ENCODE peak calls at places on chromosomes 3 and 15, in seven cellular contexts. L, E, K, D, M, N and C are unnamed samples.

GRCh38 chr3:148232409-148232808 is 465.3 kb upstream of the AGTR1 start:
- DNase-seq in L (no peak), E (no peak), K (no peak), D (no peak), M (no peak), N (no peak), C (peak; percentile 57)

GRCh38 chr3:182755308-182756106 is 37.8 kb upstream of the ATP11B start:
- DNase-seq in L (no peak), E (no peak), K (peak; percentile 18), D (no peak), M (no peak), N (no peak), C (peak; percentile 35)

GRCh38 chr15:63491979-63492378 is 12.4 kb upstream of the USP3 start:
- DNase-seq in L (no peak), E (no peak), K (peak; percentile 85), D (no peak), M (no peak), N (no peak), C (peak; percentile 94)

GRCh38 chr3:107690522-107691138 is 167.9 kb downstream of the BBX start:
- DNase-seq in L (no peak), E (no peak), K (peak; percentile 73), D (peak; percentile 67), M (no peak), N (no peak), C (peak; percentile 86)

GRCh38 chr3:140223631-140224030 is 288.6 kb downstream of the CLSTN2 start:
- DNase-seq in L (no peak), E (no peak), K (no peak), D (no peak), M (no peak), N (no peak), C (peak; percentile 14)

GRCh38 chr3:168511428-168512014 is 415.8 kb upstream of the GOLIM4 start:
- DNase-seq in L (no peak), E (no peak), K (peak; percentile 20), D (peak; percentile 19), M (no peak), N (no peak), C (peak; percentile 53)

GRCh38 chr3:194618858-194619608 is 14.2 kb downstream of the TMEM44 start:
- DNase-seq in L (no peak), E (no peak), K (no peak), D (no peak), M (no peak), N (no peak), C (no peak)

GRCh38 chr3:172061724-172062184 is 22.4 kb downstream of the FNDC3B start:
- DNase-seq in L (peak; percentile 62), E (peak; percentile 43), K (peak; percentile 28), D (peak; percentile 83), M (no peak), N (no peak), C (no peak)

GRCh38 chr3:95731753-95732152 is 1082.6 kb upstream of the EPHA6 start:
- DNase-seq in L (no peak), E (no peak), K (no peak), D (peak; percentile 8), M (no peak), N (no peak), C (no peak)

GRCh38 chr15:64600794-64601193 is 140.4 kb downstream of the ZNF609 start:
- DNase-seq in L (no peak), E (no peak), K (no peak), D (no peak), M (no peak), N (no peak), C (no peak)

GRCh38 chr15:100125627-100126231 is 216.0 kb downstream of the ADAMTS17 start:
- DNase-seq in L (no peak), E (peak; percentile 26), K (no peak), D (no peak), M (peak; percentile 91), N (no peak), C (no peak)

GRCh38 chr3:145623349-145623748 is 537.6 kb downstream of the PLOD2 start:
- DNase-seq in L (no peak), E (no peak), K (no peak), D (no peak), M (no peak), N (no peak), C (no peak)

GRCh38 chr3:58585994-58586393 is 8.8 kb upstream of the FAM107A start:
- DNase-seq in L (peak; percentile 41), E (no peak), K (no peak), D (no peak), M (no peak), N (no peak), C (no peak)

GRCh38 chr3:103437850-103438249 is 1003.0 kb downstream of the ZPLD1 start:
- DNase-seq in L (no peak), E (no peak), K (no peak), D (no peak), M (no peak), N (no peak), C (no peak)

GRCh38 chr3:71128951-71129350 is 454.6 kb downstream of the FOXP1 start:
- DNase-seq in L (no peak), E (no peak), K (no peak), D (no peak), M (no peak), N (no peak), C (peak; percentile 66)

GRCh38 chr3:194872669-194872977 is 186.9 kb downstream of the FAM43A start:
- DNase-seq in L (no peak), E (no peak), K (peak; percentile 83), D (no peak), M (no peak), N (no peak), C (peak; percentile 67)

DNA sequence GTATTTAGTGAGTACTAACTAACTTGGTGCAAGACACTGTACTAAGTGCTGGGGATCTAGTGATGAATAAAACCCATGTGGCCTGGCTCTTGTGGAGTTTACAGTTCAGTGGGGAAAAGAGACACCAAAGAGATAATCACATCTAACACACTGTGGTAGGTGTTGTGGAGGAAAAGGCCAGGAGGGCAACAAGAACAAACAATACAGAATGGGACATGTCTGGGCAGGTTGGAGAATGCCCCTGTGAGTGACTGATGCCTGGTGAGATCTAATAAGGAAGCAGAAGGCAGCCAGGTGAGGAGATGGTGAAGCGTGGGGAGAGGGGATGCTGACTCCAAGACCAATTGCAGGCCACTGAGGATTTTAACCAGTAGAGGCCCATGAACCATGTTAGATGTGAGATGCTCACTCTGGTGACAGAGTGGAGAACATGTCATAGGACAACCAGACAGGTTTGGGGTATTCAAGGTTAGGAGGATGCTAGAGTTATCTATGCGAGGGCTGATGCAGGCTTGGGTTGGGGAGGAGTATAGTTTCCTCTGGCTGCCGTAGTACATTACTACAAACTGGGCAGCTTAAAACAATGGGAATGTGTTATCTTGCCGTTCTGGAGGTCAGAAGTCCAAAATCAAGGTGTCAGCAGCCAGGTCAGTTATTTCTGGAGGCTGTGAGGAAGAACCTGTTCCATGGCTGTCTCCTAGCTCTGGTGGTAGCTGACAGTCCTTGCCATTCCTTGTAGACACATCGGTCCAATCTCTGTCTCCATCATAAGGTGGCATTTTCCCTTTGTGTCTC is 81.4 kb downstream of the ARNT2 start:
- DNase-seq in L (no peak), E (no peak), K (no peak), D (no peak), M (no peak), N (no peak), C (no peak)
- TF ChIP-seq CTCF in L (no peak), E (no peak), K (no peak), D (no peak), M (no peak), N (no peak), C (no peak)

GRCh38 chr15:58538901-58539300 is 107.1 kb downstream of the LIPC start:
- DNase-seq in L (no peak), E (no peak), K (no peak), D (no peak), M (no peak), N (no peak), C (no peak)
- TF ChIP-seq CTCF in L (no peak), E (no peak), K (no peak), D (no peak), M (no peak), N (no peak), C (no peak)

GRCh38 chr3:94158461-94158860 is 95.6 kb downstream of the NSUN3 start:
- DNase-seq in L (no peak), E (no peak), K (no peak), D (no peak), M (no peak), N (no peak), C (peak; percentile 6)

GRCh38 chr3:94159062-94159726 is 96.3 kb downstream of the NSUN3 start:
- DNase-seq in L (no peak), E (no peak), K (peak; percentile 4), D (no peak), M (no peak), N (no peak), C (peak; percentile 87)

GRCh38 chr3:94167796-94168195 is 104.9 kb downstream of the NSUN3 start:
- DNase-seq in L (no peak), E (no peak), K (no peak), D (no peak), M (no peak), N (no peak), C (no peak)

DNA sequence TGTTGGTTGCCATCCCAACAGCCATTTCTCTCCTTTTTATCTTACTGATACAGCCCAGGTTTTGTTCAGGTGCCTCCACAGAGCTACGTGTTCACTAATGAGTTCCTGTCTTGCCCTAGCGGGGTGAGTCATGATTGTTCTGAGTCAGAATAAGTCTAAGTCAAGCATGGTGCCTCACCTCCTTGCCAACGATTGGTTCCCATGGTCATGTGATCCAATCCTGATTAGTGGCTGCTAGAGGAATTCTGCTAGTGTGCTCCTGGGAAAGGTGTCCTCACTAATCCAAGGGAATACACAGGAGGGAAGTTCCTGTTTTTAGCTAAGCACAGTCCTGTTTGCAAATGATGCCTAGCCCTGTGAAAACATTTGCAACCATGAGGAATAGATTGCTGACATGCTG is 99.8 kb downstream of the NSUN3 start:
- DNase-seq in L (no peak), E (no peak), K (peak; percentile 34), D (no peak), M (no peak), N (no peak), C (peak; percentile 58)
- TF ChIP-seq CTCF in L (no peak), E (no peak), K (no peak), D (no peak), M (no peak), N (no peak), C (no peak)

GRCh38 chr3:36540898-36541518 is 160.7 kb downstream of the STAC start:
- DNase-seq in L (no peak), E (no peak), K (peak; percentile 9), D (peak; percentile 32), M (no peak), N (no peak), C (peak; percentile 69)

GRCh38 chr3:36546196-36546595 is 165.9 kb downstream of the STAC start:
- DNase-seq in L (no peak), E (no peak), K (no peak), D (no peak), M (no peak), N (no peak), C (peak; percentile 23)

GRCh38 chr3:36538405-36538804 is 158.1 kb downstream of the STAC start:
- DNase-seq in L (no peak), E (no peak), K (no peak), D (no peak), M (no peak), N (no peak), C (no peak)

GRCh38 chr3:36543276-36543997 is 163.1 kb downstream of the STAC start:
- DNase-seq in L (no peak), E (no peak), K (no peak), D (no peak), M (no peak), N (no peak), C (no peak)

DNA sequence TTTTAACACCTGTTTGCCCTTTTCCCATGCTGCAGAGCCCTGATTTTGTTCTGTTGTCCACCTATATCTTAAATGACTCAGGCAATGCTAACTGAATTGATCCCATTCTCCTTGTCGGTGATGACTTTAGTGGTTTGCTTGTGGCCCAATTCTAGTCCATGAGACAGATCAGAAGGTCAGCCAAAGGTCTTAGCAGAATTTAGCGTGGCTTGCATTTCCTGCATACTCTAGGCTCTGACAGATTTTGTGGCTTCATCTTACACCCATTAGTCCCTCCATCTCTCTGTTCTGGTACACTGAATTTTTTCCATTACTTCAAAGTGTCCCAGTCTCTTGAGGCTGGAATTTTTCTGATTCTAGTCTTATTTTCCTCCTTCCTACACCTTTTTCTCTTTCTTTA is 161.9 kb downstream of the STAC start:
- DNase-seq in L (no peak), E (no peak), K (no peak), D (no peak), M (no peak), N (no peak), C (peak; percentile 5)
- TF ChIP-seq CTCF in L (no peak), E (no peak), K (no peak), D (no peak), M (no peak), N (no peak), C (no peak)